ENCODE peak calls at places on chromosomes 1 and 21, in nine cellular contexts. P is neural crest cell, F is foreskin fibroblast, R is fibroblast of villous mesenchyme, I is cardiac fibroblast, J is heart right ventricle, N is heart left ventricle, S is choroid plexus epithelial cell, A is esophagus muscularis mucosa. D is an unnamed sample.

GRCh38 chr21:21114456-21114855 is 116.2 kb downstream of the NCAM2 start:
- DNase-seq in A (no peak), R (no peak), P (no peak), J (no peak), S (no peak), N (no peak), F (no peak), I (no peak), D (no peak)

GRCh38 chr1:15799004-15799867 is 8.2 kb downstream of the UQCRHL start:
- DNase-seq in I (peak), R (peak), N (peak), P (no peak), S (peak), J (peak), A (no peak), F (peak), D (peak)

GRCh38 chr1:162380061-162380846 is 1.3 kb upstream of the C1orf226 start:
- DNase-seq in J (no peak), N (no peak), A (no peak), R (no peak), S (no peak), I (no peak), F (no peak), P (no peak), D (no peak)

GRCh38 chr1:222791006-222791710 is 23.7 kb upstream of the DISP1 start:
- DNase-seq in N (no peak), P (no peak), J (no peak), S (no peak), A (no peak), F (no peak), I (no peak), R (peak), D (peak)

GRCh38 chr21:15221799-15222386 is 157.1 kb upstream of the NRIP1 start:
- DNase-seq in I (peak), S (peak), A (no peak), P (peak), J (peak), R (peak), N (peak), F (peak), D (peak)

GRCh38 chr1:58500036-58500435 is 46.5 kb downstream of the OMA1 start:
- DNase-seq in J (no peak), P (no peak), A (no peak), I (no peak), N (no peak), R (no peak), S (no peak), F (no peak), D (no peak)

GRCh38 chr1:4690951-4691675 is 36.7 kb downstream of the AJAP1 start:
- DNase-seq in P (no peak), A (no peak), S (no peak), R (no peak), N (no peak), I (no peak), F (no peak), J (no peak), D (peak)

GRCh38 chr1:89890085-89890754 is 69.4 kb downstream of the LRRC8D start:
- DNase-seq in J (peak), A (no peak), I (peak), F (no peak), R (peak), P (no peak), N (no peak), S (peak), D (peak)

GRCh38 chr1:202058001-202058908 is 47.9 kb downstream of the ELF3 start:
- DNase-seq in P (no peak), S (peak), J (no peak), F (no peak), R (peak), A (no peak), N (no peak), I (peak), D (peak)

GRCh38 chr1:3590951-3591865 is 20.1 kb downstream of the MEGF6 start:
- DNase-seq in N (no peak), F (no peak), P (no peak), A (no peak), R (no peak), I (no peak), S (no peak), J (no peak), D (no peak)

GRCh38 chr1:66562561-66562960 is 28.6 kb downstream of the SGIP1 start:
- DNase-seq in J (no peak), A (no peak), I (no peak), S (no peak), R (no peak), P (no peak), N (no peak), F (no peak), D (no peak)

GRCh38 chr1:205811660-205812059 is 1.3 kb downstream of the SLC41A1 start:
- DNase-seq in F (no peak), I (no peak), N (peak), S (no peak), J (peak), A (no peak), R (peak), P (no peak), D (peak)

GRCh38 chr1:178942285-178943218 is 71.7 kb upstream of the ANGPTL1 start:
- DNase-seq in I (peak), J (no peak), R (peak), F (no peak), S (peak), A (peak), N (peak), P (no peak), D (peak)

GRCh38 chr1:201354151-201354900 is 23.2 kb downstream of the TNNT2 start:
- DNase-seq in J (no peak), F (no peak), A (no peak), I (no peak), P (no peak), R (no peak), N (no peak), S (no peak), D (no peak)

GRCh38 chr1:52553372-52554266 is 727 bp upstream of the TUT4 start:
- DNase-seq in I (peak), R (peak), P (peak), A (peak), F (peak), J (peak), S (peak), N (peak), D (peak)

GRCh38 chr1:151908228-151908691 is 1.1 kb downstream of the THEM4 start:
- DNase-seq in I (peak), N (no peak), P (no peak), A (no peak), R (peak), J (no peak), F (no peak), S (peak), D (no peak)

GRCh38 chr1:62286778-62287224 is 32.4 kb downstream of the KANK4 start:
- DNase-seq in S (peak), R (no peak), A (no peak), F (no peak), P (no peak), J (no peak), N (no peak), I (no peak), D (no peak)

GRCh38 chr1:15803380-15803779 is 4.1 kb downstream of the UQCRHL start:
- DNase-seq in J (no peak), I (peak), S (peak), N (no peak), F (no peak), P (peak), A (no peak), R (no peak), D (no peak)

GRCh38 chr1:192952646-192953045 is 106.5 kb downstream of the UCHL5 start:
- DNase-seq in F (no peak), A (no peak), N (no peak), I (peak), S (peak), J (no peak), P (no peak), R (no peak), D (no peak)

GRCh38 chr1:197144570-197145325 is 1.7 kb downstream of the ASPM start:
- DNase-seq in R (peak), I (peak), J (no peak), F (no peak), A (no peak), N (no peak), P (no peak), S (peak), D (peak)

GRCh38 chr1:71046891-71047634 is 553 bp downstream of the PTGER3 start:
- DNase-seq in A (no peak), P (no peak), J (peak), F (no peak), S (no peak), I (no peak), R (no peak), N (no peak), D (no peak)

GRCh38 chr1:209659909-209660308 is 7.7 kb upstream of the LAMB3 start:
- DNase-seq in R (peak), J (no peak), I (peak), A (no peak), F (no peak), S (peak), P (no peak), N (no peak), D (no peak)

GRCh38 chr1:9942399-9942938 is 722 bp downstream of the LZIC start:
- DNase-seq in J (no peak), A (no peak), F (peak), S (peak), P (peak), R (peak), I (peak), N (no peak), D (peak)

GRCh38 chr1:208189183-208189582 is 55.0 kb downstream of the PLXNA2 start:
- DNase-seq in J (no peak), S (no peak), A (no peak), R (peak), N (no peak), F (no peak), I (no peak), P (no peak), D (no peak)

GRCh38 chr1:222583079-222583478 is 6.7 kb downstream of the TAF1A start:
- DNase-seq in A (no peak), F (no peak), I (no peak), J (no peak), S (no peak), N (no peak), R (no peak), P (no peak), D (no peak)

GRCh38 chr1:108192581-108192980 is 7.6 kb downstream of the SLC25A24 start:
- DNase-seq in R (no peak), N (no peak), P (no peak), I (no peak), A (no peak), J (no peak), S (no peak), F (no peak), D (no peak)

GRCh38 chr21:36483095-36483494 is 3.2 kb upstream of the CLDN14 start:
- DNase-seq in P (no peak), I (no peak), F (no peak), J (no peak), S (no peak), A (no peak), R (no peak), N (no peak), D (no peak)

GRCh38 chr1:185376840-185377635 is 60.0 kb upstream of the IVNS1ABP start:
- DNase-seq in J (no peak), F (no peak), N (no peak), R (no peak), A (no peak), I (peak), S (peak), P (no peak), D (peak)

GRCh38 chr1:15951341-15952153 is 24.4 kb downstream of the ZBTB17 start:
- DNase-seq in R (peak), I (no peak), S (peak), P (no peak), J (no peak), A (no peak), N (no peak), F (no peak), D (no peak)

GRCh38 chr1:89671775-89672488 is 39.0 kb downstream of the LRRC8C start:
- DNase-seq in J (no peak), R (no peak), A (no peak), P (no peak), N (no peak), S (no peak), I (peak), F (peak), D (peak)

GRCh38 chr1:21217812-21218596 is 41.3 kb upstream of the EIF4G3 start:
- DNase-seq in J (peak), A (no peak), P (peak), S (peak), R (peak), F (no peak), I (peak), N (peak), D (peak)

GRCh38 chr1:21212126-21212525 is 35.4 kb upstream of the EIF4G3 start:
- DNase-seq in P (no peak), F (peak), J (no peak), A (no peak), S (no peak), N (no peak), I (peak), R (no peak), D (no peak)

GRCh38 chr1:21220815-21221214 is 44.1 kb upstream of the EIF4G3 start:
- DNase-seq in I (peak), F (peak), A (no peak), J (no peak), R (no peak), P (no peak), N (no peak), S (no peak), D (no peak)

GRCh38 chr1:21219674-21220073 is 43.0 kb upstream of the EIF4G3 start:
- DNase-seq in J (no peak), A (no peak), S (no peak), F (no peak), N (no peak), P (no peak), I (no peak), R (no peak), D (no peak)

GRCh38 chr1:21216835-21217811 is 40.4 kb upstream of the EIF4G3 start:
- DNase-seq in J (peak), N (peak), F (no peak), S (peak), A (no peak), I (peak), P (peak), R (peak), D (peak)
- TF ChIP-seq CTCF in J (peak), N (peak), F (peak), S (peak), A (peak), I (peak), P (peak), R (peak), D (peak)

DNA sequence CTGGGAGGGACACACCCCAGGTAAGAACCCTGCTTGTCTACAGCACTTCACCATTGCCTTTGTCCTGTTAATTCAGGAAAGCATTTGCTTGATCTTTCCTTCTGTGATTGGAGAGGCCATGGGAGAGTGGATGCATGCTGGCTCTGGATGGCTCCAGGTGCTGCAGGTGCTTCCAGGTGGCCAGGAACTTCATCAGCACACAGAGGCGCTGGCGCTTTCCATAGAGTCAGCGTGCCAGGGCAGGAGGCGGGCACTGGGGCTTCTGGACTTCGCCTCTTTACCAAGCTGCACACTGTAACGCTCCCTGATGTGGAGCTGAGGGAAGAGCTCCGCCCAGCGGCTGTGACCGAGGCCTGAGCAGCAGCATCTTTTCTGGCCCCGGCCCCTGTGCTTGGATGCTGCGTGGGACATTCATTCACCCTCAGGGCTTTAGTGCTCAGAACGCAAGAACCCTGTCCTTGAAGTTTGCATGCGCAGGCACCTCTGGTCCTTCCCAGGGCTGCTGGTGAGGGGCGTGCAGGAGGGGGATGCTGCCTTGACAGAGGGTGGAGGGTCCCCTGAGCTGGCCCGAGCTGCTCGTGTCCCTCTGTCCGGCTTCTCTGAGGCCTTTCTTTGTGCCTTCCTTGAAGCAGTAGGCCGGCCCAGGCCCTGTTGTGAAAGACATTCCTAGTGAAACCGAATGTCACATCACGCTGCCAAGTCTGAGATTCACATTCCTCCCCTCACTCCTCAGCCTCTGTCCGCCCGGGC is 1.6 kb upstream of the MX2 start:
- DNase-seq in P (no peak), F (peak), S (peak), I (peak), A (no peak), R (peak), N (peak), J (no peak), D (no peak)
- TF ChIP-seq CTCF in P (peak), F (no peak), S (no peak), I (no peak), A (no peak), R (no peak), N (no peak), J (no peak), D (peak)

GRCh38 chr1:60875139-60875538 is 207.2 kb upstream of the NFIA start:
- DNase-seq in A (no peak), P (no peak), R (no peak), I (peak), N (no peak), F (no peak), S (no peak), J (no peak), D (no peak)
- TF ChIP-seq CTCF in A (no peak), P (no peak), R (no peak), I (no peak), N (no peak), F (no peak), S (no peak), J (no peak), D (no peak)

GRCh38 chr1:30982937-30983336 is 74.4 kb upstream of the SDC3 start:
- DNase-seq in F (no peak), R (no peak), I (peak), S (peak), N (no peak), J (no peak), P (no peak), A (no peak), D (no peak)
- TF ChIP-seq CTCF in F (no peak), R (peak), I (peak), S (peak), N (peak), J (no peak), P (no peak), A (no peak), D (peak)

GRCh38 chr1:48233666-48234065 is 11.2 kb downstream of the SLC5A9 start:
- DNase-seq in R (no peak), I (no peak), S (no peak), J (no peak), N (no peak), F (no peak), P (no peak), A (no peak), D (no peak)

GRCh38 chr1:48235652-48236051 is 13.1 kb downstream of the SLC5A9 start:
- DNase-seq in A (no peak), N (no peak), P (no peak), R (no peak), F (no peak), S (no peak), J (no peak), I (no peak), D (no peak)

GRCh38 chr1:48234086-48234485 is 11.6 kb downstream of the SLC5A9 start:
- DNase-seq in S (no peak), N (no peak), I (no peak), F (no peak), J (no peak), R (no peak), P (no peak), A (no peak), D (no peak)

GRCh38 chr1:48232722-48233121 is 10.2 kb downstream of the SLC5A9 start:
- DNase-seq in R (no peak), S (no peak), N (no peak), J (no peak), P (no peak), I (no peak), A (no peak), F (no peak), D (no peak)

GRCh38 chr1:48236716-48237470 is 14.4 kb downstream of the SLC5A9 start:
- DNase-seq in F (peak), A (no peak), N (no peak), R (peak), I (peak), P (no peak), S (peak), J (no peak), D (peak)
- TF ChIP-seq CTCF in F (peak), A (peak), N (peak), R (peak), I (peak), P (peak), S (peak), J (peak), D (peak)

GRCh38 chr1:225809842-225810578 is at the start of gene EPHX1:
- DNase-seq in A (peak), R (peak), J (peak), I (peak), F (peak), N (peak), P (peak), S (peak), D (peak)
- TF ChIP-seq CTCF in A (peak), R (peak), J (peak), I (peak), F (no peak), N (peak), P (peak), S (peak), D (peak)

GRCh38 chr1:53616927-53617326 is 122.0 kb downstream of the GLIS1 start:
- DNase-seq in R (no peak), A (no peak), S (no peak), N (no peak), J (no peak), F (no peak), P (no peak), I (peak), D (no peak)
- TF ChIP-seq CTCF in R (peak), A (no peak), S (peak), N (no peak), J (no peak), F (peak), P (no peak), I (peak), D (peak)

D was measured in brain microvascular endothelial cell.